ENCODE peak calls at places on chromosomes 3 and 15, in six cellular contexts. I, V, P, L, Y and D are unnamed samples.

GRCh38 chr15:71559098-71559497 is 251.3 kb upstream of the NR2E3 start:
- DNase-seq in Y (no peak), I (no peak), L (no peak), V (no peak), P (no peak), D (no peak)

GRCh38 chr3:115699741-115700140 is 76.4 kb downstream of the GAP43 start:
- DNase-seq in I (no peak), V (peak; percentile 25), L (no peak), Y (no peak), P (no peak), D (no peak)

GRCh38 chr15:55496716-55497115 is 11.3 kb downstream of the DNAAF4 start:
- DNase-seq in L (no peak), P (no peak), Y (no peak), I (no peak), V (no peak), D (no peak)

GRCh38 chr3:171980578-171981270 is 58.7 kb upstream of the FNDC3B start:
- DNase-seq in I (no peak), L (no peak), Y (no peak), P (no peak), V (peak; percentile 40), D (no peak)

GRCh38 chr3:5275529-5275928 is 88.0 kb downstream of the EDEM1 start:
- DNase-seq in V (no peak), L (no peak), I (no peak), Y (no peak), P (no peak), D (no peak)

GRCh38 chr3:84836961-84837360 is 121.8 kb upstream of the CADM2 start:
- DNase-seq in Y (no peak), P (peak; percentile 41), L (peak; percentile 54), V (peak; percentile 80), I (peak; percentile 88), D (no peak)

GRCh38 chr3:36496734-36497133 is 116.4 kb downstream of the STAC start:
- DNase-seq in L (no peak), I (no peak), P (peak; percentile 66), Y (no peak), V (no peak), D (no peak)

GRCh38 chr15:69979269-69979668 is 118.4 kb downstream of the TLE3 start:
- DNase-seq in P (no peak), L (no peak), I (no peak), V (no peak), Y (no peak), D (no peak)

GRCh38 chr3:124351430-124352142 is 359.7 kb upstream of the ROPN1 start:
- DNase-seq in Y (peak; percentile 7), I (peak; percentile 6), L (no peak), P (no peak), V (peak; percentile 73), D (peak; percentile 7)

GRCh38 chr3:129611812-129612349 is 5.4 kb upstream of the PLXND1 start:
- DNase-seq in P (no peak), I (no peak), V (no peak), Y (no peak), L (no peak), D (no peak)

GRCh38 chr3:126515066-126515706 is 2.4 kb downstream of the UROC1 start:
- DNase-seq in P (no peak), L (no peak), V (no peak), Y (no peak), I (no peak), D (no peak)

GRCh38 chr3:42652611-42653302 is 740 bp upstream of the ZBTB47 start:
- DNase-seq in V (no peak), I (no peak), Y (peak; percentile 31), P (peak; percentile 86), L (no peak), D (peak; percentile 39)

GRCh38 chr15:77821188-77821958 is 188.7 kb upstream of the LINGO1 start:
- DNase-seq in Y (peak; percentile 10), I (peak; percentile 31), L (peak; percentile 79), V (peak; percentile 69), P (no peak), D (peak; percentile 8)

GRCh38 chr15:31299588-31300207 is 26.9 kb upstream of the KLF13 start:
- DNase-seq in I (no peak), P (no peak), V (no peak), Y (no peak), L (no peak), D (no peak)

GRCh38 chr3:45756055-45756454 is 40.3 kb downstream of the SLC6A20 start:
- DNase-seq in V (no peak), L (no peak), P (no peak), I (no peak), Y (no peak), D (no peak)

GRCh38 chr3:37751967-37752660 is 109.6 kb upstream of the CTDSPL start:
- DNase-seq in V (no peak), P (no peak), L (no peak), I (no peak), Y (no peak), D (no peak)

GRCh38 chr15:100284701-100285100 is 57.1 kb downstream of the ADAMTS17 start:
- DNase-seq in Y (no peak), L (no peak), V (no peak), P (no peak), I (no peak), D (no peak)

GRCh38 chr3:30657914-30658313 is 51.5 kb downstream of the TGFBR2 start:
- DNase-seq in I (no peak), P (no peak), L (no peak), V (no peak), Y (no peak), D (no peak)

GRCh38 chr15:45704329-45705249 is 69.8 kb downstream of the SQOR start:
- DNase-seq in Y (no peak), P (no peak), I (no peak), V (no peak), L (peak; percentile 48), D (no peak)

GRCh38 chr15:89200182-89200581 is 21.2 kb downstream of the RLBP1 start:
- DNase-seq in Y (no peak), P (no peak), I (no peak), L (no peak), V (no peak), D (no peak)

GRCh38 chr3:168974628-168975403 is 688.7 kb downstream of the MECOM start:
- DNase-seq in P (peak; percentile 55), I (no peak), L (no peak), V (no peak), Y (no peak), D (no peak)

GRCh38 chr3:37071921-37072320 is 78.6 kb downstream of the MLH1 start:
- DNase-seq in Y (no peak), V (no peak), P (no peak), I (no peak), L (no peak), D (no peak)

GRCh38 chr3:46998852-46999515 is 19.5 kb downstream of the NBEAL2 start:
- DNase-seq in P (no peak), V (no peak), L (no peak), I (no peak), Y (no peak), D (no peak)

GRCh38 chr15:63077952-63078351 is 35.4 kb downstream of the TPM1 start:
- DNase-seq in Y (no peak), P (no peak), I (no peak), V (no peak), L (no peak), D (no peak)

GRCh38 chr15:60972866-60973265 is 256.2 kb downstream of the RORA start:
- DNase-seq in Y (peak; percentile 77), V (no peak), P (peak; percentile 46), L (no peak), I (no peak), D (peak; percentile 60)

GRCh38 chr3:113751145-113751544 is 4.3 kb downstream of the ATP6V1A start:
- DNase-seq in L (no peak), V (no peak), Y (no peak), I (no peak), P (no peak), D (no peak)